ENCODE peak calls at places on chromosome 10, in four cellular contexts. K, J, I and D are unnamed samples.

GRCh38 chr10:17428616-17429097 is 25.7 kb downstream of the ST8SIA6 start:
- DNase-seq in I (peak; percentile 61), K (no peak), J (no peak), D (peak; percentile 85)

GRCh38 chr10:73827346-73828089 is 16.1 kb upstream of the NDST2 start:
- DNase-seq in I (no peak), J (no peak), K (no peak), D (no peak)

GRCh38 chr10:114179148-114179547 is at the start of gene TDRD1:
- DNase-seq in K (no peak), I (no peak), J (no peak), D (no peak)

GRCh38 chr10:111084346-111085255 is 7.8 kb downstream of the ADRA2A start:
- DNase-seq in K (no peak), I (no peak), J (no peak), D (no peak)

GRCh38 chr10:72250666-72251065 is 23.1 kb upstream of the DDIT4 start:
- DNase-seq in K (no peak), I (no peak), J (no peak), D (no peak)

GRCh38 chr10:99768430-99769011 is 13.9 kb upstream of the ABCC2 start:
- DNase-seq in J (no peak), I (no peak), K (no peak), D (no peak)

GRCh38 chr10:77825965-77826364 is 100.6 kb downstream of the DLG5 start:
- DNase-seq in K (no peak), J (no peak), I (no peak), D (no peak)

GRCh38 chr10:74055383-74056065 is 57.6 kb downstream of the VCL start:
- DNase-seq in K (no peak), I (no peak), J (no peak), D (no peak)

GRCh38 chr10:123229927-123230630 is 75.9 kb downstream of the BUB3 start:
- DNase-seq in J (no peak), I (no peak), K (no peak), D (no peak)

GRCh38 chr10:105352281-105352680 is 711.2 kb downstream of the SORCS3 start:
- DNase-seq in I (no peak), K (no peak), J (no peak), D (no peak)

GRCh38 chr10:49393757-49394156 is 2.1 kb downstream of the DRGX start:
- DNase-seq in I (no peak), K (no peak), J (no peak), D (no peak)

GRCh38 chr10:128296608-128297007 is 170.4 kb upstream of the MKI67 start:
- DNase-seq in I (no peak), J (no peak), K (no peak), D (no peak)

GRCh38 chr10:22630229-22631174 is 83.9 kb downstream of the PIP4K2A start:
- DNase-seq in I (no peak), J (no peak), K (peak; percentile 41), D (no peak)